ENCODE peak calls at places on chromosome 22, in five cellular contexts. One of them, this sample, is unnamed.

GRCh38 chr22:48554893-48555552 is 1272.7 kb downstream of the BRD1 start:
- DNase-seq in pancreas: no peak
- DNase-seq in AG04450: no peak
- DNase-seq in endodermal cell: peak
- DNase-seq in testis: no peak
- DNase-seq in this sample: no peak

GRCh38 chr22:46477967-46478635 is 59.3 kb downstream of the CELSR1 start:
- DNase-seq in AG04450: no peak
- DNase-seq in endodermal cell: no peak
- DNase-seq in pancreas: no peak
- DNase-seq in testis: no peak
- DNase-seq in this sample: no peak

GRCh38 chr22:32203181-32204105 is 1.4 kb downstream of the RFPL2 start:
- DNase-seq in endodermal cell: peak
- DNase-seq in AG04450: no peak
- DNase-seq in testis: no peak
- DNase-seq in pancreas: no peak
- DNase-seq in this sample: no peak

GRCh38 chr22:26364066-26365015 is 64.7 kb upstream of the ASPHD2 start:
- DNase-seq in testis: peak
- DNase-seq in AG04450: peak
- DNase-seq in endodermal cell: peak
- DNase-seq in pancreas: peak
- DNase-seq in this sample: peak

GRCh38 chr22:32130464-32130863 is 28.6 kb downstream of the C22orf42 start:
- DNase-seq in pancreas: no peak
- DNase-seq in testis: no peak
- DNase-seq in endodermal cell: no peak
- DNase-seq in AG04450: no peak
- DNase-seq in this sample: no peak

GRCh38 chr22:44664149-44664548 is 37.9 kb upstream of the PRR5 start:
- DNase-seq in AG04450: no peak
- DNase-seq in testis: peak
- DNase-seq in endodermal cell: no peak
- DNase-seq in pancreas: no peak
- DNase-seq in this sample: peak

GRCh38 chr22:26743149-26743548 is 85.8 kb downstream of the MIAT start:
- DNase-seq in testis: peak
- DNase-seq in pancreas: no peak
- DNase-seq in endodermal cell: no peak
- DNase-seq in AG04450: no peak
- DNase-seq in this sample: no peak

GRCh38 chr22:45923812-45924211 is 53.1 kb downstream of the WNT7B start:
- DNase-seq in pancreas: no peak
- DNase-seq in testis: no peak
- DNase-seq in endodermal cell: no peak
- DNase-seq in AG04450: no peak
- DNase-seq in this sample: no peak

GRCh38 chr22:48738204-48738980 is 1089.3 kb downstream of the BRD1 start:
- DNase-seq in testis: no peak
- DNase-seq in pancreas: no peak
- DNase-seq in endodermal cell: no peak
- DNase-seq in AG04450: no peak
- DNase-seq in this sample: no peak

GRCh38 chr22:31937328-31937727 is 7.0 kb upstream of the YWHAH start:
- DNase-seq in pancreas: no peak
- DNase-seq in testis: no peak
- DNase-seq in AG04450: no peak
- DNase-seq in endodermal cell: no peak
- DNase-seq in this sample: no peak

GRCh38 chr22:36405671-36406070 is 17.9 kb upstream of the MYH9 start:
- DNase-seq in testis: no peak
- DNase-seq in AG04450: no peak
- DNase-seq in endodermal cell: no peak
- DNase-seq in pancreas: no peak
- DNase-seq in this sample: peak

GRCh38 chr22:44894321-44894720 is 115.5 kb downstream of the PHF21B start:
- DNase-seq in testis: no peak
- DNase-seq in pancreas: no peak
- DNase-seq in endodermal cell: peak
- DNase-seq in AG04450: no peak
- DNase-seq in this sample: no peak

GRCh38 chr22:31897842-31898241 is 46.5 kb upstream of the YWHAH start:
- DNase-seq in AG04450: no peak
- DNase-seq in endodermal cell: no peak
- DNase-seq in testis: no peak
- DNase-seq in pancreas: no peak
- DNase-seq in this sample: no peak

GRCh38 chr22:25380141-25380747 is 160.8 kb downstream of the CRYBB2 start:
- DNase-seq in pancreas: no peak
- DNase-seq in endodermal cell: no peak
- DNase-seq in AG04450: no peak
- DNase-seq in testis: no peak
- DNase-seq in this sample: no peak

GRCh38 chr22:25525376-25525775 is 39.1 kb upstream of the GRK3 start:
- DNase-seq in endodermal cell: no peak
- DNase-seq in testis: no peak
- DNase-seq in pancreas: no peak
- DNase-seq in AG04450: no peak
- DNase-seq in this sample: no peak

GRCh38 chr22:32698926-32699619 is 102.4 kb upstream of the TIMP3 start:
- DNase-seq in AG04450: no peak
- DNase-seq in pancreas: no peak
- DNase-seq in endodermal cell: no peak
- DNase-seq in testis: peak
- DNase-seq in this sample: no peak

GRCh38 chr22:23044570-23044969 is 25.7 kb upstream of the GNAZ start:
- DNase-seq in endodermal cell: no peak
- DNase-seq in testis: no peak
- DNase-seq in pancreas: no peak
- DNase-seq in AG04450: no peak
- DNase-seq in this sample: no peak

GRCh38 chr22:33887173-33887572 is 33.1 kb downstream of the LARGE1 start:
- DNase-seq in pancreas: no peak
- DNase-seq in AG04450: no peak
- DNase-seq in endodermal cell: no peak
- DNase-seq in testis: no peak
- DNase-seq in this sample: no peak

GRCh38 chr22:39500101-39500500 is 2.0 kb upstream of the MIEF1 start:
- DNase-seq in AG04450: no peak
- DNase-seq in pancreas: no peak
- DNase-seq in testis: no peak
- DNase-seq in endodermal cell: no peak
- DNase-seq in this sample: no peak

GRCh38 chr22:39498802-39499201 is 3.3 kb upstream of the MIEF1 start:
- DNase-seq in AG04450: no peak
- DNase-seq in endodermal cell: no peak
- DNase-seq in pancreas: no peak
- DNase-seq in testis: no peak
- DNase-seq in this sample: no peak

GRCh38 chr22:39496131-39496838 is 5.8 kb upstream of the MIEF1 start:
- DNase-seq in endodermal cell: peak
- DNase-seq in pancreas: peak
- DNase-seq in testis: peak
- DNase-seq in AG04450: no peak
- DNase-seq in this sample: no peak

GRCh38 chr22:39501644-39502108 is 414 bp upstream of the MIEF1 start:
- DNase-seq in endodermal cell: no peak
- DNase-seq in AG04450: no peak
- DNase-seq in pancreas: no peak
- DNase-seq in testis: no peak
- DNase-seq in this sample: no peak

DNA sequence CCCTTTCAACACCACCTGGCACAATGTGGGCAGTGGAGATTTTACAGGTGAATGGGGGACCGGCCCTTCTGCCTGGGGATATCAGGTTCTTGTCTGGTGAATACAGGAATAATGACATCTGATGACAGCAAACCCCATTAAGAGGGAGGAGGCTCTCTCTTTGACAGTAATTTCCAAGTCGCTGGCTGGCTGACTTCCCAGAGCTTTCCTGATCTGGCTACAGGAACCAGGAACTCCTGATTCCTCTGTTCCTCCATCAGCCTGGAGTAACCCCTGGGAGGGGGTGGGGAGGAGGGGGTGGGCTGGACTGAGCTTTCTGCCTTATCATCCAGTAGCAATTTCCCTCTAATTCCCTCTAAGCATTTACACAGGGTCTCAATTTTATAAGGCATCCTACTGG is 3.7 kb upstream of the MIEF1 start:
- DNase-seq in AG04450: no peak
- DNase-seq in pancreas: no peak
- DNase-seq in endodermal cell: no peak
- DNase-seq in testis: peak
- DNase-seq in this sample: no peak
- H3K27ac ChIP-seq in AG04450: no peak
- H3K27ac ChIP-seq in pancreas: no peak
- H3K27ac ChIP-seq in endodermal cell: no peak
- H3K27ac ChIP-seq in testis: no peak
- H3K27ac ChIP-seq in this sample: no peak

GRCh38 chr22:30327864-30328345 is 1.2 kb upstream of the TBC1D10A start:
- DNase-seq in pancreas: no peak
- DNase-seq in testis: no peak
- DNase-seq in endodermal cell: peak
- DNase-seq in AG04450: no peak
- DNase-seq in this sample: no peak
- TF ChIP-seq CTCF in pancreas: no peak
- TF ChIP-seq CTCF in testis: no peak
- TF ChIP-seq CTCF in endodermal cell: peak
- TF ChIP-seq CTCF in AG04450: no peak
- TF ChIP-seq CTCF in this sample: no peak

DNA sequence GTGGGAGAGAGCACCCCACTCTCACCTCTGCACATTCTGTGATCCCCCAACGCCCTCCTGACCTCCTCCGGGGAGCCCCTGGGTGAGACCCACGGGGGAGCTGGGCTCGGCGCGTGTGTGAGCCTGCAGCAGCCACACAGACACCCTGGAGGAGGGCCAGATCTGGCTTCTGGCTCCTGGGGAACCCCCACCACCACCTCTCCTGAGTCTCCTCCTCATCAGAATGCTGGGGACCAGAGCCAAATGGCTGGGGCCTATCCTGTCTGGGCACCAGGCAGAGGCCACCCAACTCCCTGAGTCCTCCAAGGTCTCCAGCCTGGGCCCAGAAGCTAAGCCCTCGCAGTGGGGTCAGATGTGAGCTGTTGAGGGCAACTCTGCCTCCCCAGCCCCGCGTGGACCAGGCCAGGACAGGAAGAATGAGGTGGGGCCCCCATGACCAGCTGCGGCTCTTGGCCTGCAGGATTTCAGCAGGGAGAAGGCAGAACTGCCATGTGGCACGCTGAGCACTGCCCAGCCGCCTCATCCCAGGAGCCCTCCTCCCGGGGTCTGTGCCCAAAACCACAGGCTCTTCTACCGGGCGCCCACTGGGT is 5.5 kb upstream of the PIM3 start:
- DNase-seq in endodermal cell: no peak
- DNase-seq in pancreas: peak
- DNase-seq in testis: no peak
- DNase-seq in AG04450: no peak
- DNase-seq in this sample: no peak
- H3K27ac ChIP-seq in endodermal cell: no peak
- H3K27ac ChIP-seq in pancreas: peak
- H3K27ac ChIP-seq in testis: no peak
- H3K27ac ChIP-seq in AG04450: no peak
- H3K27ac ChIP-seq in this sample: no peak

GRCh38 chr22:19549428-19549827 is 25.2 kb upstream of the CLDN5 start:
- DNase-seq in pancreas: peak
- DNase-seq in testis: no peak
- DNase-seq in endodermal cell: no peak
- DNase-seq in AG04450: no peak
- DNase-seq in this sample: no peak

GRCh38 chr22:19550382-19550781 is 26.2 kb upstream of the CLDN5 start:
- DNase-seq in testis: no peak
- DNase-seq in endodermal cell: no peak
- DNase-seq in pancreas: no peak
- DNase-seq in AG04450: no peak
- DNase-seq in this sample: no peak

GRCh38 chr22:19546680-19547079 is 22.5 kb upstream of the CLDN5 start:
- DNase-seq in pancreas: peak
- DNase-seq in AG04450: no peak
- DNase-seq in testis: no peak
- DNase-seq in endodermal cell: no peak
- DNase-seq in this sample: no peak

GRCh38 chr22:19547620-19548019 is 23.4 kb upstream of the CLDN5 start:
- DNase-seq in pancreas: no peak
- DNase-seq in AG04450: no peak
- DNase-seq in endodermal cell: no peak
- DNase-seq in testis: no peak
- DNase-seq in this sample: no peak

DNA sequence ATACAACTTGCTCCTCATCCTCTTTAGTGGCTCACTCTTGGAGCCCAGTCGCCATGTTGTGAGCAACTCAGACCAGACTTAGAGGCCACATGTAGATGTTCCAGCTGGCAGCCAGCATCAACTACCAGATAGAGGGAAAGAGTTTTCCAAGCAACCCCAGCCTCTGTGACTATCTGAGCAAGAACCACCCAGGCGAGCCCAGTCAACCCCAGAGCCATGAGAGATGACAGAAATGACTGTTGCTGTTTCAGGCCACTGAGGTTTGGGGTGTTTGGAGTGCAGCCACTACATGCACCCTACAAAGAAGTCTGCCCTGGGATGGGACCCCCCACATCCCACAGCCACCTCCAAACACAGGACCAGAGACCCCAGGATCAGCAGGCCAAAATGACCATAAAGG is 24.8 kb upstream of the CLDN5 start:
- DNase-seq in endodermal cell: no peak
- DNase-seq in testis: no peak
- DNase-seq in pancreas: peak
- DNase-seq in AG04450: no peak
- DNase-seq in this sample: no peak
- TF ChIP-seq CTCF in endodermal cell: no peak
- TF ChIP-seq CTCF in testis: no peak
- TF ChIP-seq CTCF in pancreas: no peak
- TF ChIP-seq CTCF in AG04450: no peak
- TF ChIP-seq CTCF in this sample: no peak